ENCODE peak calls at places on chromosomes 16 and 17, in six cellular contexts. T is endodermal cell, J is cardiac fibroblast, P is body of pancreas, F is upper lobe of right lung, H is kidney. I is an unnamed sample.

GRCh38 chr17:16919663-16920627 is 52.0 kb downstream of the TNFRSF13B start:
- DNase-seq in T (peak; percentile 92), J (no peak), P (no peak), F (peak; percentile 39), H (no peak), I (no peak)

GRCh38 chr17:34979650-34980352 is 511 bp upstream of the LIG3 start:
- DNase-seq in T (no peak), J (no peak), P (no peak), F (no peak), H (no peak), I (no peak)

GRCh38 chr16:9072806-9073341 is 18.6 kb upstream of the HAPSTR1 start:
- DNase-seq in T (no peak), J (peak; percentile 64), P (no peak), F (no peak), H (no peak), I (peak; percentile 71)

GRCh38 chr17:29042679-29043538 is at the start of gene PIPOX:
- DNase-seq in T (peak; percentile 94), J (peak; percentile 77), P (peak; percentile 22), F (no peak), H (no peak), I (no peak)

GRCh38 chr17:75346906-75347305 is 57.7 kb upstream of the SLC25A19 start:
- DNase-seq in T (peak; percentile 90), J (peak; percentile 46), P (no peak), F (no peak), H (no peak), I (peak; percentile 31)

GRCh38 chr16:49693445-49693844 is 162.5 kb downstream of the ZNF423 start:
- DNase-seq in T (peak; percentile 61), J (no peak), P (no peak), F (no peak), H (no peak), I (no peak)

GRCh38 chr17:46072998-46073397 is 73.9 kb downstream of the STH start:
- DNase-seq in T (no peak), J (peak; percentile 64), P (no peak), F (no peak), H (no peak), I (peak; percentile 47)

GRCh38 chr16:21126518-21126917 is 24.1 kb downstream of the DNAH3 start:
- DNase-seq in T (no peak), J (no peak), P (no peak), F (no peak), H (no peak), I (no peak)

GRCh38 chr17:63714550-63715277 is 14.8 kb upstream of the LIMD2 start:
- DNase-seq in T (no peak), J (peak; percentile 40), P (no peak), F (peak; percentile 15), H (no peak), I (no peak)

GRCh38 chr16:53991181-53992056 is 287.5 kb downstream of the FTO start:
- DNase-seq in T (peak; percentile 57), J (peak; percentile 60), P (peak; percentile 19), F (peak; percentile 68), H (no peak), I (peak; percentile 62)

DNA sequence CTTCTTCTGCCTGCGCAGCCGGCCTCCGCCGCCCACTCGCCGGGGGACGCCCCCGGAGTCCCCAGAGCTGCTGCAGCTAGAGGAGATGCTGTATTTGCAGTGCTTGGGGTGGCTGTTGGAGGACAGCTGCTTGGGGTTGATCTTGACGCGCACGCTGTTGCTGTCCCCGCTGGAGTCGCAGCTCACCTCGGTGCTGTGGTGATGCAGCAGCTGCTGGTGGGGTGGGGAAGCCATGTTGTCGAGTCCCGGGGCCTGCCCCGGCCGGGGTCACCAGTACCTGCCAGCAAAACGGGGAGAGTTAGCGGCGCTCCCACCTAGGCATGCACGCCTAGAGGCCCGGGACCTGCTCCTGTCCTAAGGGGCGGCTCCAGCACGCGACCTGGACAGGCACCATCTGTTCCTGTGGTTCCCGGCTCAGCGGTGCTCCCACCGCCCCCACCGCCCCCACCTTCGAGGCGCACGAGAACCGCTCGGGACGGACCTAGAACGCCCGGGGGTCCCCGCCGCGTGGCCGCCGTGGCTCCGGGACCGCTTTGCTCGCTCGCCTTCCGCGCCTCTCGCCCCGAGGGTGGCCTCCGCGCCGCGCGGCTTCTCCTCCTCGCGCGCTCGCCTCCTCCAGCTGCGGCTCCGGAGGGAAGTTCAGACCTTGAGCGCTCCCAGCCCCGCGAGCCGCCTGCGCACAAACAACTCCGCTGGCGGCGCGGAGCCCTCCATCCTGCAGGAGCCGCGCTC is 867 bp downstream of the ADCY9 start:
- DNase-seq in T (peak; percentile 86), J (peak; percentile 78), P (peak; percentile 58), F (peak; percentile 86), H (peak; percentile 89), I (peak; percentile 38)
- H3K4me3 ChIP-seq in T (peak overlapping the region; percentile 74), J (peak overlapping the region; percentile 58), P (peak overlapping the region; percentile 74), F (peak overlapping the region; percentile 76), H (peak overlapping the region; percentile 67), I (peak overlapping the region; percentile 55)

GRCh38 chr16:76535-77272 is 1.3 kb upstream of the MPG start:
- DNase-seq in T (peak; percentile 72), J (peak; percentile 82), P (no peak), F (peak; percentile 80), H (peak; percentile 89), I (no peak)

GRCh38 chr16:77807-78443 is at the start of gene MPG:
- DNase-seq in T (peak; percentile 93), J (peak; percentile 85), P (peak; percentile 81), F (peak; percentile 94), H (peak; percentile 96), I (no peak)

GRCh38 chr16:75580-76501 is 2.2 kb upstream of the MPG start:
- DNase-seq in T (peak; percentile 90), J (peak; percentile 93), P (peak; percentile 53), F (peak; percentile 87), H (peak; percentile 91), I (peak; percentile 71)

GRCh38 chr16:78444-79145 is 570 bp downstream of the MPG start:
- DNase-seq in T (no peak), J (peak; percentile 67), P (peak; percentile 46), F (no peak), H (peak; percentile 78), I (no peak)

GRCh38 chr16:77273-77806 is 685 bp upstream of the MPG start:
- DNase-seq in T (peak; percentile 85), J (peak; percentile 79), P (no peak), F (peak; percentile 84), H (peak; percentile 90), I (no peak)
- H3K4me3 ChIP-seq in T (peak overlapping the region; percentile 85), J (peak overlapping the region; percentile 33), P (no peak overlapping the region), F (peak overlapping the region; percentile 82), H (peak overlapping the region; percentile 86), I (peak overlapping the region; percentile 80)

GRCh38 chr16:85810097-85810741 is 10.7 kb downstream of the COX4I1 start:
- DNase-seq in T (no peak), J (no peak), P (peak; percentile 65), F (peak; percentile 30), H (peak; percentile 47), I (no peak)

GRCh38 chr16:85810742-85811115 is 11.2 kb downstream of the COX4I1 start:
- DNase-seq in T (no peak), J (no peak), P (no peak), F (peak; percentile 54), H (peak; percentile 32), I (no peak)

GRCh38 chr16:85809645-85810044 is 10.2 kb downstream of the COX4I1 start:
- DNase-seq in T (no peak), J (no peak), P (no peak), F (peak; percentile 45), H (peak; percentile 50), I (no peak)

GRCh38 chr16:85812811-85813700 is 13.6 kb downstream of the COX4I1 start:
- DNase-seq in T (no peak), J (no peak), P (no peak), F (peak; percentile 55), H (peak; percentile 62), I (no peak)

GRCh38 chr16:85812031-85812807 is 12.7 kb downstream of the COX4I1 start:
- DNase-seq in T (no peak), J (no peak), P (no peak), F (peak; percentile 45), H (peak; percentile 59), I (no peak)
- H3K4me3 ChIP-seq in T (no peak overlapping the region), J (no peak overlapping the region), P (no peak overlapping the region), F (no peak overlapping the region), H (no peak overlapping the region), I (peak overlapping the region; percentile 7)

GRCh38 chr17:81427446-81428120 is 32.3 kb downstream of the BAHCC1 start:
- DNase-seq in T (no peak), J (no peak), P (peak; percentile 86), F (peak; percentile 88), H (no peak), I (no peak)

GRCh38 chr17:81428121-81428515 is 32.9 kb downstream of the BAHCC1 start:
- DNase-seq in T (no peak), J (no peak), P (no peak), F (no peak), H (no peak), I (no peak)

GRCh38 chr17:81429353-81429774 is 34.1 kb downstream of the BAHCC1 start:
- DNase-seq in T (no peak), J (peak; percentile 89), P (peak; percentile 92), F (peak; percentile 89), H (peak; percentile 94), I (no peak)

GRCh38 chr17:81428945-81429344 is 33.7 kb downstream of the BAHCC1 start:
- DNase-seq in T (no peak), J (no peak), P (no peak), F (no peak), H (no peak), I (no peak)

GRCh38 chr17:81428521-81428920 is 33.3 kb downstream of the BAHCC1 start:
- DNase-seq in T (no peak), J (no peak), P (no peak), F (no peak), H (no peak), I (no peak)
- H3K4me3 ChIP-seq in T (no peak overlapping the region), J (no peak overlapping the region), P (no peak overlapping the region), F (no peak overlapping the region), H (no peak overlapping the region), I (no peak overlapping the region)

GRCh38 chr17:37206299-37206698 is 169.5 kb upstream of the C17orf78 start:
- DNase-seq in T (no peak), J (no peak), P (no peak), F (no peak), H (no peak), I (no peak)

GRCh38 chr17:37200497-37200896 is 175.3 kb upstream of the C17orf78 start:
- DNase-seq in T (no peak), J (no peak), P (no peak), F (no peak), H (no peak), I (no peak)
- H3K4me3 ChIP-seq in T (no peak overlapping the region), J (no peak overlapping the region), P (no peak overlapping the region), F (no peak overlapping the region), H (no peak overlapping the region), I (no peak overlapping the region)

GRCh38 chr17:62629556-62630364 is 2.3 kb downstream of the MRC2 start:
- DNase-seq in T (peak; percentile 51), J (peak; percentile 38), P (no peak), F (no peak), H (no peak), I (no peak)
- H3K4me3 ChIP-seq in T (peak overlapping the region; percentile 95), J (peak overlapping the region; percentile 74), P (no peak overlapping the region), F (peak overlapping the region; percentile 66), H (no peak overlapping the region), I (peak overlapping the region; percentile 75)

GRCh38 chr17:39668141-39668924 is at the start of gene PNMT:
- DNase-seq in T (peak; percentile 94), J (peak; percentile 59), P (peak; percentile 74), F (peak; percentile 89), H (peak; percentile 89), I (no peak)
- H3K4me3 ChIP-seq in T (peak within 1 kb of the TSS; percentile 53), J (peak within 1 kb of the TSS; percentile 13), P (no peak within 1 kb of the TSS), F (peak within 1 kb of the TSS; percentile 45), H (peak within 1 kb of the TSS; percentile 17), I (peak within 1 kb of the TSS; percentile 36)

I was measured in skeletal muscle cell.